ENCODE peak calls at places on chromosome 1, in ten cellular contexts. One of them, this sample, is unnamed. For H3K27me3, the result is how much of the 10 kb centered on the place peaks cover.

GRCh38 chr1:29196863-29197589 is 15.3 kb upstream of the SRSF4 start:
- DNase-seq in spleen: no peak
- DNase-seq in GM23248: peak
- DNase-seq in naive thymus-derived CD4-positive, alpha-beta T cell: no peak
- DNase-seq in tibial artery: no peak
- DNase-seq in BJ: peak
- DNase-seq in endothelial cell of umbilical vein: no peak
- DNase-seq in small intestine: no peak
- DNase-seq in kidney epithelial cell: no peak
- DNase-seq in ovary: no peak
- DNase-seq in this sample: no peak

GRCh38 chr1:27621067-27621920 is 13.7 kb downstream of the FGR start:
- DNase-seq in spleen: no peak
- DNase-seq in GM23248: peak
- DNase-seq in naive thymus-derived CD4-positive, alpha-beta T cell: no peak
- DNase-seq in tibial artery: no peak
- DNase-seq in BJ: no peak
- DNase-seq in endothelial cell of umbilical vein: peak
- DNase-seq in small intestine: no peak
- DNase-seq in kidney epithelial cell: no peak
- DNase-seq in ovary: no peak
- DNase-seq in this sample: no peak

GRCh38 chr1:192668434-192668983 is 32.6 kb downstream of the RGS13 start:
- DNase-seq in spleen: no peak
- DNase-seq in GM23248: no peak
- DNase-seq in naive thymus-derived CD4-positive, alpha-beta T cell: no peak
- DNase-seq in tibial artery: no peak
- DNase-seq in BJ: no peak
- DNase-seq in endothelial cell of umbilical vein: no peak
- DNase-seq in small intestine: peak
- DNase-seq in kidney epithelial cell: no peak
- DNase-seq in ovary: no peak
- DNase-seq in this sample: no peak

GRCh38 chr1:41955461-41956159 is 36.9 kb upstream of the HIVEP3 start:
- DNase-seq in spleen: no peak
- DNase-seq in GM23248: peak
- DNase-seq in naive thymus-derived CD4-positive, alpha-beta T cell: no peak
- DNase-seq in tibial artery: no peak
- DNase-seq in BJ: peak
- DNase-seq in endothelial cell of umbilical vein: peak
- DNase-seq in small intestine: no peak
- DNase-seq in kidney epithelial cell: peak
- DNase-seq in ovary: no peak
- DNase-seq in this sample: no peak

GRCh38 chr1:85146972-85147359 is 53.9 kb downstream of the SYDE2 start:
- DNase-seq in spleen: no peak
- DNase-seq in GM23248: peak
- DNase-seq in naive thymus-derived CD4-positive, alpha-beta T cell: no peak
- DNase-seq in tibial artery: no peak
- DNase-seq in BJ: no peak
- DNase-seq in endothelial cell of umbilical vein: no peak
- DNase-seq in small intestine: no peak
- DNase-seq in kidney epithelial cell: no peak
- DNase-seq in ovary: no peak
- DNase-seq in this sample: no peak

GRCh38 chr1:162987866-162988265 is 81.3 kb upstream of the RGS4 start:
- DNase-seq in spleen: no peak
- DNase-seq in GM23248: peak
- DNase-seq in naive thymus-derived CD4-positive, alpha-beta T cell: no peak
- DNase-seq in tibial artery: no peak
- DNase-seq in BJ: no peak
- DNase-seq in endothelial cell of umbilical vein: peak
- DNase-seq in small intestine: no peak
- DNase-seq in kidney epithelial cell: peak
- DNase-seq in ovary: no peak
- DNase-seq in this sample: no peak

GRCh38 chr1:23727362-23727811 is 15.9 kb upstream of the ELOA start:
- DNase-seq in spleen: peak
- DNase-seq in GM23248: peak
- DNase-seq in naive thymus-derived CD4-positive, alpha-beta T cell: no peak
- DNase-seq in tibial artery: peak
- DNase-seq in BJ: no peak
- DNase-seq in endothelial cell of umbilical vein: no peak
- DNase-seq in small intestine: no peak
- DNase-seq in kidney epithelial cell: no peak
- DNase-seq in ovary: peak
- DNase-seq in this sample: peak

GRCh38 chr1:106278706-106279105 is 777.8 kb upstream of the PRMT6 start:
- DNase-seq in spleen: no peak
- DNase-seq in GM23248: no peak
- DNase-seq in naive thymus-derived CD4-positive, alpha-beta T cell: no peak
- DNase-seq in tibial artery: no peak
- DNase-seq in BJ: no peak
- DNase-seq in endothelial cell of umbilical vein: no peak
- DNase-seq in small intestine: no peak
- DNase-seq in kidney epithelial cell: no peak
- DNase-seq in ovary: no peak
- DNase-seq in this sample: no peak

GRCh38 chr1:172895761-172896160 is 155.0 kb downstream of the TNFSF18 start:
- DNase-seq in spleen: no peak
- DNase-seq in GM23248: no peak
- DNase-seq in naive thymus-derived CD4-positive, alpha-beta T cell: no peak
- DNase-seq in tibial artery: no peak
- DNase-seq in BJ: no peak
- DNase-seq in endothelial cell of umbilical vein: no peak
- DNase-seq in small intestine: peak
- DNase-seq in kidney epithelial cell: no peak
- DNase-seq in ovary: no peak
- DNase-seq in this sample: no peak

GRCh38 chr1:167266965-167267364 is 46.3 kb downstream of the POU2F1 start:
- DNase-seq in spleen: no peak
- DNase-seq in GM23248: no peak
- DNase-seq in naive thymus-derived CD4-positive, alpha-beta T cell: no peak
- DNase-seq in tibial artery: no peak
- DNase-seq in BJ: no peak
- DNase-seq in endothelial cell of umbilical vein: no peak
- DNase-seq in small intestine: no peak
- DNase-seq in kidney epithelial cell: no peak
- DNase-seq in ovary: no peak
- DNase-seq in this sample: no peak

GRCh38 chr1:20317471-20317870 is 26.8 kb downstream of the VWA5B1 start:
- DNase-seq in spleen: no peak
- DNase-seq in GM23248: no peak
- DNase-seq in naive thymus-derived CD4-positive, alpha-beta T cell: no peak
- DNase-seq in tibial artery: no peak
- DNase-seq in BJ: no peak
- DNase-seq in endothelial cell of umbilical vein: no peak
- DNase-seq in small intestine: no peak
- DNase-seq in kidney epithelial cell: no peak
- DNase-seq in ovary: no peak
- DNase-seq in this sample: no peak

GRCh38 chr1:20320734-20321133 is 30.1 kb downstream of the VWA5B1 start:
- DNase-seq in spleen: no peak
- DNase-seq in GM23248: no peak
- DNase-seq in naive thymus-derived CD4-positive, alpha-beta T cell: no peak
- DNase-seq in tibial artery: no peak
- DNase-seq in BJ: no peak
- DNase-seq in endothelial cell of umbilical vein: no peak
- DNase-seq in small intestine: no peak
- DNase-seq in kidney epithelial cell: no peak
- DNase-seq in ovary: no peak
- DNase-seq in this sample: no peak

GRCh38 chr1:20318971-20319370 is 28.3 kb downstream of the VWA5B1 start:
- DNase-seq in spleen: no peak
- DNase-seq in GM23248: peak
- DNase-seq in naive thymus-derived CD4-positive, alpha-beta T cell: no peak
- DNase-seq in tibial artery: no peak
- DNase-seq in BJ: no peak
- DNase-seq in endothelial cell of umbilical vein: no peak
- DNase-seq in small intestine: no peak
- DNase-seq in kidney epithelial cell: no peak
- DNase-seq in ovary: no peak
- DNase-seq in this sample: no peak

GRCh38 chr1:20319456-20319855 is 28.8 kb downstream of the VWA5B1 start:
- DNase-seq in spleen: peak
- DNase-seq in GM23248: no peak
- DNase-seq in naive thymus-derived CD4-positive, alpha-beta T cell: no peak
- DNase-seq in tibial artery: no peak
- DNase-seq in BJ: no peak
- DNase-seq in endothelial cell of umbilical vein: no peak
- DNase-seq in small intestine: no peak
- DNase-seq in kidney epithelial cell: no peak
- DNase-seq in ovary: no peak
- DNase-seq in this sample: no peak

DNA sequence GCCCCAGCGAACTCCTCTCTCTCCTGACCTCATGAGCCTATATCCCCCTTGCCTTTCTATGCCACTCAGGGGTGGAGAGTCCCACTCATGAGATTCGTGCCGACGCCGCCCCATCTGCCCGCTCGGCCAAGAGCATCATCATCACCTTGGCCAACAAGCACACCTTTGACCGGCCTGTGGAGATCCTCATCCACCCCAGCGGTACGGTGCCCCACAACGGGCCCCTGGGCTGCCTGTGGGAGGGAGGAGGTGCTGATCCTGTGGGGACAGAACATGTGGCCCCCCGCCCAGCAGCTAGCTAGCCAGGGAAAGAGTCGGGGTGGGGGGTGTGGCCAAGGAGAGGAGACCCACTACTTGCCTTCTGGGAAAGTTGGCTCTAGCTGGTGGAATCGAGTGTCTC is 27.8 kb downstream of the VWA5B1 start:
- DNase-seq in spleen: no peak
- DNase-seq in GM23248: no peak
- DNase-seq in naive thymus-derived CD4-positive, alpha-beta T cell: no peak
- DNase-seq in tibial artery: no peak
- DNase-seq in BJ: no peak
- DNase-seq in endothelial cell of umbilical vein: no peak
- DNase-seq in small intestine: no peak
- DNase-seq in kidney epithelial cell: no peak
- DNase-seq in ovary: no peak
- DNase-seq in this sample: no peak
- H3K27me3 ChIP-seq in spleen: under half
- H3K27me3 ChIP-seq in GM23248: under half
- H3K27me3 ChIP-seq in naive thymus-derived CD4-positive, alpha-beta T cell: under half
- H3K27me3 ChIP-seq in tibial artery: under half
- H3K27me3 ChIP-seq in BJ: under half
- H3K27me3 ChIP-seq in endothelial cell of umbilical vein: under half
- H3K27me3 ChIP-seq in small intestine: under half
- H3K27me3 ChIP-seq in kidney epithelial cell: under half
- H3K27me3 ChIP-seq in ovary: under half
- H3K27me3 ChIP-seq in this sample: under half

DNA sequence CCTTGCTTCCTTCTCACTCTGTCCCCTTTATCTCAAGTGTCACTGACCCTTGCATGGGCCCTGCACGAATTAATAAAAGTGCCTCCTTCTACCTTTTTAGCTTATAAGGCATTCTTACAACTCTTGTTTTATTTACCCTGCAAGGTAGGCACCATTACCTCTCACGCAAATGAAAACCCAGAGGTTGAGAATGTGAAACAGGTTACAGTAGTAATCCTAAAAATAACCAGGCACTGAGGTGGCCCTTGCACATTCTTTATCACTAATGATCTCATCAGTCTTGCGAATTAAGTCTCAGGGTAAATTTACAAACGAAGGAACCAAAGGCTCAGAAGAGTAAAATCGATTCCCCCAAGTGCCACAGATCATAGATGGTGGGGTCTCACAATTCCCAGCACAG is 3.7 kb downstream of the GLIS1 start:
- DNase-seq in spleen: no peak
- DNase-seq in GM23248: no peak
- DNase-seq in naive thymus-derived CD4-positive, alpha-beta T cell: no peak
- DNase-seq in tibial artery: no peak
- DNase-seq in BJ: no peak
- DNase-seq in endothelial cell of umbilical vein: no peak
- DNase-seq in small intestine: no peak
- DNase-seq in kidney epithelial cell: no peak
- DNase-seq in ovary: no peak
- DNase-seq in this sample: no peak
- H3K27me3 ChIP-seq in spleen: under half
- H3K27me3 ChIP-seq in GM23248: under half
- H3K27me3 ChIP-seq in naive thymus-derived CD4-positive, alpha-beta T cell: under half
- H3K27me3 ChIP-seq in tibial artery: under half
- H3K27me3 ChIP-seq in BJ: under half
- H3K27me3 ChIP-seq in endothelial cell of umbilical vein: half or more
- H3K27me3 ChIP-seq in small intestine: under half
- H3K27me3 ChIP-seq in kidney epithelial cell: under half
- H3K27me3 ChIP-seq in ovary: under half
- H3K27me3 ChIP-seq in this sample: under half

GRCh38 chr1:231943084-231943483 is 316.5 kb downstream of the DISC1 start:
- DNase-seq in spleen: no peak
- DNase-seq in GM23248: no peak
- DNase-seq in naive thymus-derived CD4-positive, alpha-beta T cell: no peak
- DNase-seq in tibial artery: no peak
- DNase-seq in BJ: no peak
- DNase-seq in endothelial cell of umbilical vein: no peak
- DNase-seq in small intestine: no peak
- DNase-seq in kidney epithelial cell: no peak
- DNase-seq in ovary: no peak
- DNase-seq in this sample: no peak
- H3K27me3 ChIP-seq in spleen: under half
- H3K27me3 ChIP-seq in GM23248: under half
- H3K27me3 ChIP-seq in naive thymus-derived CD4-positive, alpha-beta T cell: under half
- H3K27me3 ChIP-seq in tibial artery: under half
- H3K27me3 ChIP-seq in BJ: under half
- H3K27me3 ChIP-seq in endothelial cell of umbilical vein: under half
- H3K27me3 ChIP-seq in small intestine: under half
- H3K27me3 ChIP-seq in kidney epithelial cell: under half
- H3K27me3 ChIP-seq in ovary: under half
- H3K27me3 ChIP-seq in this sample: under half

GRCh38 chr1:44609768-44610526 is 64.3 kb downstream of the TMEM53 start:
- DNase-seq in spleen: peak
- DNase-seq in GM23248: no peak
- DNase-seq in naive thymus-derived CD4-positive, alpha-beta T cell: no peak
- DNase-seq in tibial artery: no peak
- DNase-seq in BJ: no peak
- DNase-seq in endothelial cell of umbilical vein: no peak
- DNase-seq in small intestine: no peak
- DNase-seq in kidney epithelial cell: no peak
- DNase-seq in ovary: no peak
- DNase-seq in this sample: no peak

GRCh38 chr1:44610527-44611148 is 63.6 kb downstream of the TMEM53 start:
- DNase-seq in spleen: peak
- DNase-seq in GM23248: no peak
- DNase-seq in naive thymus-derived CD4-positive, alpha-beta T cell: no peak
- DNase-seq in tibial artery: no peak
- DNase-seq in BJ: no peak
- DNase-seq in endothelial cell of umbilical vein: no peak
- DNase-seq in small intestine: no peak
- DNase-seq in kidney epithelial cell: no peak
- DNase-seq in ovary: no peak
- DNase-seq in this sample: no peak

GRCh38 chr1:44608141-44608540 is 66.1 kb downstream of the TMEM53 start:
- DNase-seq in spleen: no peak
- DNase-seq in GM23248: no peak
- DNase-seq in naive thymus-derived CD4-positive, alpha-beta T cell: no peak
- DNase-seq in tibial artery: no peak
- DNase-seq in BJ: no peak
- DNase-seq in endothelial cell of umbilical vein: no peak
- DNase-seq in small intestine: peak
- DNase-seq in kidney epithelial cell: no peak
- DNase-seq in ovary: no peak
- DNase-seq in this sample: no peak

GRCh38 chr1:44611419-44611818 is 62.9 kb downstream of the TMEM53 start:
- DNase-seq in spleen: no peak
- DNase-seq in GM23248: no peak
- DNase-seq in naive thymus-derived CD4-positive, alpha-beta T cell: no peak
- DNase-seq in tibial artery: no peak
- DNase-seq in BJ: no peak
- DNase-seq in endothelial cell of umbilical vein: no peak
- DNase-seq in small intestine: no peak
- DNase-seq in kidney epithelial cell: no peak
- DNase-seq in ovary: no peak
- DNase-seq in this sample: no peak

GRCh38 chr1:44609412-44609767 is 64.9 kb downstream of the TMEM53 start:
- DNase-seq in spleen: no peak
- DNase-seq in GM23248: peak
- DNase-seq in naive thymus-derived CD4-positive, alpha-beta T cell: peak
- DNase-seq in tibial artery: peak
- DNase-seq in BJ: no peak
- DNase-seq in endothelial cell of umbilical vein: peak
- DNase-seq in small intestine: peak
- DNase-seq in kidney epithelial cell: no peak
- DNase-seq in ovary: peak
- DNase-seq in this sample: no peak
- H3K27me3 ChIP-seq in spleen: under half
- H3K27me3 ChIP-seq in GM23248: under half
- H3K27me3 ChIP-seq in naive thymus-derived CD4-positive, alpha-beta T cell: under half
- H3K27me3 ChIP-seq in tibial artery: under half
- H3K27me3 ChIP-seq in BJ: under half
- H3K27me3 ChIP-seq in endothelial cell of umbilical vein: under half
- H3K27me3 ChIP-seq in small intestine: under half
- H3K27me3 ChIP-seq in kidney epithelial cell: under half
- H3K27me3 ChIP-seq in ovary: under half
- H3K27me3 ChIP-seq in this sample: under half

This sample was measured in HL-60.